ENCODE peak calls at places on chromosomes 1 and 21, in seven cellular contexts. K is lower lobe of right lung, Q is colonic mucosa, Z is fibroblast of lung, U is pancreas, H is esophagus squamous epithelium, E is heart left ventricle. N is an unnamed sample.

GRCh38 chr1:42674214-42674613 is 8.0 kb upstream of the YBX1 start:
- DNase-seq in Q (no peak), E (no peak), Z (peak; percentile 33), H (no peak), U (no peak), K (no peak), N (no peak)

GRCh38 chr21:27112186-27112585 is 145.3 kb upstream of the ADAMTS5 start:
- DNase-seq in Q (no peak), U (no peak), K (no peak), Z (no peak), E (no peak), H (no peak), N (no peak)

GRCh38 chr21:44789880-44790279 is 11.7 kb downstream of the UBE2G2 start:
- DNase-seq in Z (no peak), Q (no peak), U (no peak), K (no peak), E (no peak), H (no peak), N (no peak)

GRCh38 chr1:82343381-82343780 is 542.6 kb downstream of the ADGRL2 start:
- DNase-seq in U (no peak), Z (no peak), E (no peak), K (no peak), H (no peak), Q (no peak), N (no peak)

GRCh38 chr1:158716335-158716734 is 4.2 kb downstream of the OR6K3 start:
- DNase-seq in E (no peak), K (no peak), Q (no peak), H (no peak), U (no peak), Z (no peak), N (no peak)

GRCh38 chr1:156458181-156458503 is 42.4 kb downstream of the MEF2D start:
- DNase-seq in Q (no peak), K (no peak), Z (peak; percentile 57), H (no peak), E (no peak), U (no peak), N (no peak)

GRCh38 chr1:8661185-8662110 is 156.0 kb downstream of the RERE start:
- DNase-seq in H (no peak), E (no peak), Z (peak; percentile 90), K (no peak), U (peak; percentile 24), Q (peak; percentile 35), N (no peak)

GRCh38 chr1:177847843-177848242 is 122.0 kb downstream of the SEC16B start:
- DNase-seq in Z (peak; percentile 62), H (no peak), E (no peak), K (no peak), U (no peak), Q (no peak), N (no peak)

GRCh38 chr1:9909222-9910046 is 635 bp downstream of the CTNNBIP1 start:
- DNase-seq in Z (no peak), U (peak; percentile 34), K (peak; percentile 59), H (peak; percentile 25), Q (peak; percentile 52), E (peak; percentile 75), N (peak; percentile 27)

GRCh38 chr1:33930346-33931114 is 66.7 kb downstream of the HMGB4 start:
- DNase-seq in Q (no peak), Z (no peak), E (no peak), K (no peak), H (no peak), U (no peak), N (no peak)

GRCh38 chr1:65026235-65026634 is 59.9 kb upstream of the JAK1 start:
- DNase-seq in H (no peak), K (no peak), Z (no peak), Q (no peak), U (no peak), E (no peak), N (no peak)

GRCh38 chr1:40090652-40091355 is 6.2 kb downstream of the PPT1 start:
- DNase-seq in K (no peak), Q (no peak), E (no peak), U (no peak), H (no peak), Z (no peak), N (no peak)

GRCh38 chr1:94866178-94866822 is 46.1 kb downstream of the SLC44A3 start:
- DNase-seq in H (no peak), E (no peak), K (no peak), Z (peak; percentile 80), U (no peak), Q (no peak), N (no peak)

GRCh38 chr1:182315157-182315556 is 76.4 kb downstream of the GLUL start:
- DNase-seq in Z (no peak), K (no peak), H (no peak), U (peak; percentile 69), Q (peak; percentile 78), E (no peak), N (no peak)

GRCh38 chr1:83931658-83932253 is 67.2 kb downstream of the TTLL7 start:
- DNase-seq in Q (peak; percentile 33), U (no peak), H (no peak), Z (peak; percentile 72), E (no peak), K (no peak), N (no peak)

GRCh38 chr1:227428803-227429202 is 110.5 kb upstream of the CDC42BPA start:
- DNase-seq in U (peak; percentile 20), H (no peak), K (no peak), Q (peak; percentile 72), E (peak; percentile 38), Z (peak; percentile 70), N (no peak)

GRCh38 chr1:111570781-111571181 is 48.8 kb upstream of the RAP1A start:
- DNase-seq in H (no peak), E (no peak), U (no peak), K (no peak), Z (no peak), Q (no peak), N (peak; percentile 37)

GRCh38 chr1:92992066-92992465 is 30.8 kb upstream of the DIPK1A start:
- DNase-seq in E (no peak), H (no peak), U (no peak), Z (no peak), K (no peak), Q (no peak), N (no peak)

GRCh38 chr1:230972855-230973271 is 5.8 kb downstream of the TTC13 start:
- DNase-seq in Q (peak; percentile 43), U (no peak), K (no peak), Z (no peak), E (no peak), H (no peak), N (no peak)

GRCh38 chr1:8663915-8664331 is 153.5 kb downstream of the RERE start:
- DNase-seq in U (no peak), E (no peak), K (peak; percentile 52), Z (peak; percentile 61), H (no peak), Q (no peak), N (no peak)

GRCh38 chr1:227950735-227951224 is 3.0 kb upstream of the WNT9A start:
- DNase-seq in H (no peak), Q (no peak), K (no peak), U (no peak), Z (no peak), E (no peak), N (no peak)

GRCh38 chr1:234214129-234214910 is 158.9 kb upstream of the COA6 start:
- DNase-seq in E (peak; percentile 75), H (no peak), K (peak; percentile 78), Q (no peak), U (peak; percentile 60), Z (no peak), N (peak; percentile 66)

GRCh38 chr1:205748398-205749093 is 1.4 kb downstream of the NUCKS1 start:
- DNase-seq in H (no peak), E (no peak), U (peak; percentile 13), Q (peak; percentile 30), K (no peak), Z (peak; percentile 86), N (no peak)

GRCh38 chr1:9827558-9828185 is 3.9 kb upstream of the CLSTN1 start:
- DNase-seq in H (no peak), K (no peak), E (no peak), U (no peak), Q (no peak), Z (peak; percentile 56), N (no peak)

DNA sequence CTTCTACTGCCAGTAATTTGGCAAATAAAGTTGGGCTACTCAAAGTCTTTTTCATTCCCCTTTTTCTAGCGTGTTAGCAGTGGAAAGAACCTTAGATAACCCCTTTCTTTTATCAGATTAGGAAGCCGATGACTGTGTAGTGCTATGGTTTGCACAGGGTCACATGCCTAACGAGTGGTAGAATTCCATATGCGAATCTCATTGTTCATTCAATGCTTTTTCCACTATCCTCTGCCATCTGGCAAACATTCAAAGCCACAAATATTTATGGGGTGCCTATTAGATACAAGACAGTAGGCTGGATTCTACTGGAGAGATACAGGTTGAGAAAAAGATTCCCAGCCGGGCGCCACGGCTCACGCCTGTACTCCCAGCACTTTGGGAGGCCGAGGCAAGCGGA is 14.9 kb upstream of the IER5 start:
- DNase-seq in Q (no peak), Z (peak; percentile 83), U (no peak), H (no peak), K (no peak), E (no peak), N (no peak)
- TF ChIP-seq CTCF in Q (no peak), Z (no peak), U (no peak), H (no peak), K (no peak), E (no peak), N (no peak)

DNA sequence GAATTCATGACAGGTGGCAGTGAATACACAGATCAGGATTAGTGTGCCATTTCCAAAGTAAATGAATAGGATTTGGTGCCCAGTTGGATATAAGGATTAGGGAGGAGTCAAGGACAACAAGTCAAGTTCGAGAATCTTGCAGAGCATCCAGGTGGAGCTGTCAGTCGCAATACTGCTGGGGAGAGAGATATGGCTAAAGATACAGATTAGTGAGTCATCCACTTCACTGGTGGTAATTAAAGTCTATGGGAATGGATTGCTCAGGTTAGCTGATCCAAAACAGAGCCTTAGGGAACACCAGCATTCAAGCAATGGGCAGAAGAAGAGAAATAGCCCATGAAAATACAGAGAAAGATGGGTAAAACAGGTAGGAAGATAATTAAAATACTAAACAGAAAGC is 26.8 kb downstream of the BCAS2 start:
- DNase-seq in E (no peak), U (no peak), Q (no peak), K (no peak), Z (no peak), H (no peak), N (no peak)
- TF ChIP-seq CTCF in E (no peak), U (no peak), Q (no peak), K (no peak), Z (no peak), H (no peak), N (no peak)

DNA sequence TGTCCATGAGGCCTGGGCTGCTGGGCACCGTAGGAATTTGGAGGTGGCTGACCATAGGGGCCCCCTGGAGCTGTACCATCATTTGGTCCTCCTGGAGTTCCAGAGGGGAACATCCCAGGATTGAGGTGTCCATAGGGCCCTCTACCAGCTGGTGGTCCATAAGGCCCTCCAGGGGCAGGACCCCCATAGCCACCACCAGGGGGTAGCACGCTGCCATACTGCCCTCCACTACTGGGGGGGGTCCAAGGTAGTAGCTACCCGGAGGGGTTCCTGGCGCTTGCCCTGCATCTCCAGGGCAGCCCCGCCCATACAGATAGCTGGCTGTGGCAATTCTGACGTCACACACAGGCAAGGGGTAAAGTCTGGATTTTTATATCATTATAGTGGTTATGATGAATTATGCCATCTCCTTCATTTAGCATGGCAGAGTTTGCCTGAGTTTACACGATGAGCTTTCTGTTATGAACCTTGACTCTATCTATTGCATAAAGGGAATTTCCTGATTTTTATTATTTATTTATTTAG is 13.2 kb downstream of the MDM4 start:
- DNase-seq in Q (no peak), E (no peak), H (no peak), Z (no peak), K (no peak), U (no peak), N (no peak)
- TF ChIP-seq CTCF in Q (no peak), E (no peak), H (no peak), Z (no peak), K (no peak), U (no peak), N (no peak)

GRCh38 chr21:37532868-37533780 is 166.6 kb downstream of the DYRK1A start:
- DNase-seq in E (no peak), U (peak; percentile 12), H (no peak), K (no peak), Z (peak; percentile 29), Q (no peak), N (no peak)
- TF ChIP-seq CTCF in E (no peak), U (no peak), H (no peak), K (no peak), Z (no peak), Q (no peak), N (no peak)

N was measured in glutamatergic neuron.